ENCODE peak calls at places on chromosomes 16 and 17, in six cellular contexts. One of them, this sample, is unnamed.
A peak's percentile ranks its signal among the peaks of the same experiment; 100 is the strongest.

GRCh38 chr16:10181196-10182162 is 749 bp downstream of the GRIN2A start:
- DNase-seq in GM12891: peak; percentile 77
- DNase-seq in GM12878: no peak
- DNase-seq in H1: peak; percentile 95
- DNase-seq in K562: peak; percentile 72
- DNase-seq in HepG2: peak; percentile 38
- DNase-seq in this sample: peak; percentile 77

GRCh38 chr16:8647721-8648318 is 26.3 kb downstream of the METTL22 start:
- DNase-seq in GM12891: no peak
- DNase-seq in K562: no peak
- DNase-seq in HepG2: no peak
- DNase-seq in H1: no peak
- DNase-seq in GM12878: no peak
- DNase-seq in this sample: no peak

GRCh38 chr16:2715519-2715918 is 4.5 kb downstream of the PRSS27 start:
- DNase-seq in GM12878: no peak
- DNase-seq in K562: peak; percentile 91
- DNase-seq in H1: peak; percentile 80
- DNase-seq in HepG2: no peak
- DNase-seq in GM12891: peak; percentile 88
- DNase-seq in this sample: peak; percentile 80

GRCh38 chr16:11632455-11632921 is 35.8 kb upstream of the SNN start:
- DNase-seq in HepG2: peak; percentile 63
- DNase-seq in GM12891: no peak
- DNase-seq in H1: no peak
- DNase-seq in K562: no peak
- DNase-seq in GM12878: no peak
- DNase-seq in this sample: no peak

GRCh38 chr16:67562918-67563707 is 787 bp downstream of the CTCF start:
- DNase-seq in GM12891: no peak
- DNase-seq in H1: peak; percentile 76
- DNase-seq in HepG2: peak; percentile 40
- DNase-seq in GM12878: no peak
- DNase-seq in K562: peak; percentile 67
- DNase-seq in this sample: no peak

GRCh38 chr17:69609495-69610315 is 195.2 kb downstream of the MAP2K6 start:
- DNase-seq in GM12891: no peak
- DNase-seq in GM12878: no peak
- DNase-seq in HepG2: peak; percentile 7
- DNase-seq in K562: peak; percentile 19
- DNase-seq in H1: no peak
- DNase-seq in this sample: no peak

GRCh38 chr17:56699186-56699895 is 105.8 kb downstream of the NOG start:
- DNase-seq in GM12878: no peak
- DNase-seq in GM12891: no peak
- DNase-seq in HepG2: no peak
- DNase-seq in K562: no peak
- DNase-seq in H1: peak; percentile 61
- DNase-seq in this sample: no peak

GRCh38 chr17:75776399-75777242 is 8.0 kb upstream of the UNK start:
- DNase-seq in K562: no peak
- DNase-seq in H1: no peak
- DNase-seq in GM12878: no peak
- DNase-seq in GM12891: no peak
- DNase-seq in HepG2: no peak
- DNase-seq in this sample: no peak

GRCh38 chr16:424033-424622 is 1.3 kb upstream of the RAB11FIP3 start:
- DNase-seq in H1: no peak
- DNase-seq in GM12878: no peak
- DNase-seq in HepG2: peak; percentile 30
- DNase-seq in K562: no peak
- DNase-seq in GM12891: no peak
- DNase-seq in this sample: no peak

GRCh38 chr17:64005734-64006167 is 7.6 kb downstream of the PRR29 start:
- DNase-seq in H1: no peak
- DNase-seq in K562: peak; percentile 59
- DNase-seq in HepG2: peak; percentile 62
- DNase-seq in GM12891: no peak
- DNase-seq in GM12878: no peak
- DNase-seq in this sample: no peak

GRCh38 chr16:27671410-27671809 is 121.5 kb downstream of the KATNIP start:
- DNase-seq in H1: no peak
- DNase-seq in K562: no peak
- DNase-seq in HepG2: peak; percentile 41
- DNase-seq in GM12891: no peak
- DNase-seq in GM12878: no peak
- DNase-seq in this sample: no peak

GRCh38 chr17:43330876-43331639 is 67.7 kb upstream of the ARL4D start:
- DNase-seq in GM12891: no peak
- DNase-seq in HepG2: no peak
- DNase-seq in H1: no peak
- DNase-seq in K562: no peak
- DNase-seq in GM12878: no peak
- DNase-seq in this sample: no peak

GRCh38 chr16:78800535-78800934 is 701.1 kb downstream of the WWOX start:
- DNase-seq in H1: no peak
- DNase-seq in HepG2: no peak
- DNase-seq in K562: no peak
- DNase-seq in GM12891: no peak
- DNase-seq in GM12878: no peak
- DNase-seq in this sample: no peak

GRCh38 chr16:77721752-77722314 is 481 bp upstream of the NUDT7 start:
- DNase-seq in H1: no peak
- DNase-seq in K562: no peak
- DNase-seq in GM12891: no peak
- DNase-seq in GM12878: no peak
- DNase-seq in HepG2: no peak
- DNase-seq in this sample: no peak

GRCh38 chr16:26595199-26595598 is 471.5 kb upstream of the C16orf82 start:
- DNase-seq in GM12891: no peak
- DNase-seq in HepG2: no peak
- DNase-seq in K562: no peak
- DNase-seq in H1: no peak
- DNase-seq in GM12878: no peak
- DNase-seq in this sample: no peak
- TF ChIP-seq POLR2A in GM12891: no peak
- TF ChIP-seq POLR2A in HepG2: no peak
- TF ChIP-seq POLR2A in K562: no peak
- TF ChIP-seq POLR2A in H1: no peak
- TF ChIP-seq POLR2A in GM12878: no peak
- TF ChIP-seq POLR2A in this sample: no peak

DNA sequence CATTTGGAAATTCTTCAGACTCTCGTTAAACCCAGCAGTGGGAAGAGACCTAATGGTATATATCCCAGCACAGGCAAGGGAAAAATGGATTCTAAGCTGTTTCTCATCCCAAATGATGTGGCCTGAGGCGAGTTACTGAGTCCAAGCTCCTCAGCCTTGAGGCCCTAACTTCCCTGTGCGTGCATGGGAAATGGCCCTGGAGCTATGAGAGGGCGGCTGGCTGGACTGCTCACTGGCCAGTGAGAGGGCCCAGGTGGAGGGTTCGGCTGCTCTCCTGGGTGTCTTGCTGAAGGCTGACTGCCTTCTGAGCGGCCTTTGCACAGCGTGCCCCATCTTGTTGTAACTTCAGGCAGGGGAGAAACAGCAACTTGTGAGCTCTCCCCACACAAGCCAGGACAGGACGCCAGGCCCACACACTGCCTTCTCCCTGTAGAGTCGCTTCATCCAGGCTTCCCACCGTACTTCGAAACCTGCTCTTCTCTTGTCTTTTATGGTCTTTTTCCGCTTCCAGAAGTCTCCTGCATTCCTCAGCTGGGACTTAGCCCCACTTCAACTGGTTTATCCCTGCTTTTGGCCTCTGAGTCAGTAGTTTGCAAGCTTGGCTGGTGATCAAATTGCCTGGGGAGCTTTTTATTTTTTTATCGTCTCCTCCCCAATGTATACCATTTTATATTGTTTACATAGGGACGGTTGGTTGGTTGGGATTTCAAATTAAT is 13.3 kb downstream of the CDH3 start:
- DNase-seq in H1: no peak
- DNase-seq in GM12891: no peak
- DNase-seq in K562: no peak
- DNase-seq in HepG2: no peak
- DNase-seq in GM12878: no peak
- DNase-seq in this sample: no peak
- TF ChIP-seq TAF1 in H1: no peak
- TF ChIP-seq TAF1 in GM12891: no peak
- TF ChIP-seq TAF1 in K562: no peak
- TF ChIP-seq TAF1 in HepG2: no peak
- TF ChIP-seq TAF1 in GM12878: no peak
- TF ChIP-seq TAF1 in this sample: no peak

GRCh38 chr17:46026045-46026814 is 27.2 kb downstream of the STH start:
- DNase-seq in H1: no peak
- DNase-seq in GM12878: no peak
- DNase-seq in HepG2: no peak
- DNase-seq in GM12891: no peak
- DNase-seq in K562: no peak
- DNase-seq in this sample: no peak

GRCh38 chr17:46026815-46027125 is 27.7 kb downstream of the STH start:
- DNase-seq in HepG2: no peak
- DNase-seq in GM12891: no peak
- DNase-seq in GM12878: no peak
- DNase-seq in K562: no peak
- DNase-seq in H1: no peak
- DNase-seq in this sample: no peak

GRCh38 chr17:46028374-46028773 is 29.3 kb downstream of the STH start:
- DNase-seq in K562: no peak
- DNase-seq in HepG2: no peak
- DNase-seq in GM12878: no peak
- DNase-seq in H1: no peak
- DNase-seq in GM12891: no peak
- DNase-seq in this sample: no peak

GRCh38 chr17:46028969-46029565 is 30.0 kb downstream of the STH start:
- DNase-seq in HepG2: no peak
- DNase-seq in H1: no peak
- DNase-seq in K562: no peak
- DNase-seq in GM12891: no peak
- DNase-seq in GM12878: no peak
- DNase-seq in this sample: no peak

GRCh38 chr17:46027326-46028325 is 28.6 kb downstream of the STH start:
- DNase-seq in GM12891: no peak
- DNase-seq in K562: no peak
- DNase-seq in HepG2: no peak
- DNase-seq in H1: no peak
- DNase-seq in GM12878: no peak
- DNase-seq in this sample: no peak
- TF ChIP-seq POLR2AphosphoS5 in GM12891: no peak
- TF ChIP-seq POLR2AphosphoS5 in K562: no peak
- TF ChIP-seq POLR2AphosphoS5 in HepG2: no peak
- TF ChIP-seq POLR2AphosphoS5 in H1: no peak
- TF ChIP-seq POLR2AphosphoS5 in GM12878: no peak
- TF ChIP-seq POLR2AphosphoS5 in this sample: peak; percentile 60

GRCh38 chr16:89505204-89506112 is 2.7 kb upstream of the SPG7 start:
- DNase-seq in GM12878: peak; percentile 88
- DNase-seq in GM12891: peak; percentile 78
- DNase-seq in K562: peak; percentile 73
- DNase-seq in H1: no peak
- DNase-seq in HepG2: peak; percentile 99
- DNase-seq in this sample: peak; percentile 65
- TF ChIP-seq POLR2A in GM12878: peak; percentile 89
- TF ChIP-seq POLR2A in GM12891: peak; percentile 83
- TF ChIP-seq POLR2A in K562: peak; percentile 94
- TF ChIP-seq POLR2A in H1: no peak
- TF ChIP-seq POLR2A in HepG2: peak; percentile 98
- TF ChIP-seq POLR2A in this sample: peak; percentile 44

GRCh38 chr17:81432873-81433451 is 37.7 kb downstream of the BAHCC1 start:
- DNase-seq in H1: no peak
- DNase-seq in GM12891: no peak
- DNase-seq in HepG2: no peak
- DNase-seq in GM12878: no peak
- DNase-seq in K562: no peak
- DNase-seq in this sample: no peak
- TF ChIP-seq TAF1 in H1: no peak
- TF ChIP-seq TAF1 in GM12891: no peak
- TF ChIP-seq TAF1 in HepG2: no peak
- TF ChIP-seq TAF1 in GM12878: no peak
- TF ChIP-seq TAF1 in K562: no peak
- TF ChIP-seq TAF1 in this sample: no peak

GRCh38 chr16:54284931-54285413 is 1.6 kb downstream of the IRX3 start:
- DNase-seq in GM12891: no peak
- DNase-seq in GM12878: no peak
- DNase-seq in K562: no peak
- DNase-seq in H1: peak; percentile 67
- DNase-seq in HepG2: no peak
- DNase-seq in this sample: no peak
- TF ChIP-seq POLR2AphosphoS5 in GM12891: no peak
- TF ChIP-seq POLR2AphosphoS5 in GM12878: no peak
- TF ChIP-seq POLR2AphosphoS5 in K562: no peak
- TF ChIP-seq POLR2AphosphoS5 in H1: no peak
- TF ChIP-seq POLR2AphosphoS5 in HepG2: no peak
- TF ChIP-seq POLR2AphosphoS5 in this sample: no peak